ENCODE peak calls at places on chromosomes 3 and 15, in nine cellular contexts. One of them, this sample, is unnamed.

GRCh38 chr3:15903776-15904720 is 106.3 kb upstream of the ANKRD28 start:
- DNase-seq in NCI-H2029: no peak
- DNase-seq in RWPE1: no peak
- DNase-seq in left cardiac atrium: peak; percentile 64
- DNase-seq in activated CD4-positive, CD25-positive, alpha-beta regulatory T cell treated with anti-CD3 and anti-CD28 coated beads, Interleukin-2, amount 50 U/mL, for 16 hours: no peak
- DNase-seq in dorsolateral prefrontal cortex: no peak
- DNase-seq in AG09319: no peak
- DNase-seq in T-helper 2 cell: no peak
- DNase-seq in AML-193: no peak
- DNase-seq in this sample: peak; percentile 49

GRCh38 chr3:30289751-30290150 is 316.6 kb upstream of the TGFBR2 start:
- DNase-seq in NCI-H2029: no peak
- DNase-seq in RWPE1: no peak
- DNase-seq in left cardiac atrium: no peak
- DNase-seq in activated CD4-positive, CD25-positive, alpha-beta regulatory T cell treated with anti-CD3 and anti-CD28 coated beads, Interleukin-2, amount 50 U/mL, for 16 hours: no peak
- DNase-seq in dorsolateral prefrontal cortex: no peak
- DNase-seq in AG09319: no peak
- DNase-seq in T-helper 2 cell: no peak
- DNase-seq in AML-193: peak; percentile 83
- DNase-seq in this sample: no peak

GRCh38 chr15:49301562-49301961 is 121.5 kb upstream of the FGF7 start:
- DNase-seq in NCI-H2029: no peak
- DNase-seq in RWPE1: no peak
- DNase-seq in left cardiac atrium: no peak
- DNase-seq in activated CD4-positive, CD25-positive, alpha-beta regulatory T cell treated with anti-CD3 and anti-CD28 coated beads, Interleukin-2, amount 50 U/mL, for 16 hours: no peak
- DNase-seq in dorsolateral prefrontal cortex: no peak
- DNase-seq in AG09319: no peak
- DNase-seq in T-helper 2 cell: no peak
- DNase-seq in AML-193: no peak
- DNase-seq in this sample: no peak

GRCh38 chr3:46455231-46456115 is 9.2 kb downstream of the LTF start:
- DNase-seq in NCI-H2029: no peak
- DNase-seq in RWPE1: no peak
- DNase-seq in left cardiac atrium: no peak
- DNase-seq in activated CD4-positive, CD25-positive, alpha-beta regulatory T cell treated with anti-CD3 and anti-CD28 coated beads, Interleukin-2, amount 50 U/mL, for 16 hours: no peak
- DNase-seq in dorsolateral prefrontal cortex: no peak
- DNase-seq in AG09319: no peak
- DNase-seq in T-helper 2 cell: no peak
- DNase-seq in AML-193: no peak
- DNase-seq in this sample: no peak

GRCh38 chr3:133418361-133418760 is 18.5 kb downstream of the BFSP2 start:
- DNase-seq in NCI-H2029: no peak
- DNase-seq in RWPE1: no peak
- DNase-seq in left cardiac atrium: no peak
- DNase-seq in activated CD4-positive, CD25-positive, alpha-beta regulatory T cell treated with anti-CD3 and anti-CD28 coated beads, Interleukin-2, amount 50 U/mL, for 16 hours: no peak
- DNase-seq in dorsolateral prefrontal cortex: no peak
- DNase-seq in AG09319: no peak
- DNase-seq in T-helper 2 cell: no peak
- DNase-seq in AML-193: no peak
- DNase-seq in this sample: no peak

GRCh38 chr3:172189987-172190603 is 150.7 kb downstream of the FNDC3B start:
- DNase-seq in NCI-H2029: no peak
- DNase-seq in RWPE1: no peak
- DNase-seq in left cardiac atrium: no peak
- DNase-seq in activated CD4-positive, CD25-positive, alpha-beta regulatory T cell treated with anti-CD3 and anti-CD28 coated beads, Interleukin-2, amount 50 U/mL, for 16 hours: no peak
- DNase-seq in dorsolateral prefrontal cortex: no peak
- DNase-seq in AG09319: no peak
- DNase-seq in T-helper 2 cell: no peak
- DNase-seq in AML-193: no peak
- DNase-seq in this sample: no peak

GRCh38 chr3:44160818-44161217 is 80.9 kb upstream of the TOPAZ1 start:
- DNase-seq in NCI-H2029: no peak
- DNase-seq in RWPE1: no peak
- DNase-seq in left cardiac atrium: no peak
- DNase-seq in activated CD4-positive, CD25-positive, alpha-beta regulatory T cell treated with anti-CD3 and anti-CD28 coated beads, Interleukin-2, amount 50 U/mL, for 16 hours: no peak
- DNase-seq in dorsolateral prefrontal cortex: no peak
- DNase-seq in AG09319: no peak
- DNase-seq in T-helper 2 cell: no peak
- DNase-seq in AML-193: no peak
- DNase-seq in this sample: no peak

GRCh38 chr3:9934235-9934621 is 594 bp downstream of the CRELD1 start:
- DNase-seq in NCI-H2029: no peak
- DNase-seq in RWPE1: no peak
- DNase-seq in left cardiac atrium: no peak
- DNase-seq in activated CD4-positive, CD25-positive, alpha-beta regulatory T cell treated with anti-CD3 and anti-CD28 coated beads, Interleukin-2, amount 50 U/mL, for 16 hours: no peak
- DNase-seq in dorsolateral prefrontal cortex: no peak
- DNase-seq in AG09319: no peak
- DNase-seq in T-helper 2 cell: no peak
- DNase-seq in AML-193: no peak
- DNase-seq in this sample: no peak

GRCh38 chr3:103644450-103644849 is 1209.6 kb downstream of the ZPLD1 start:
- DNase-seq in NCI-H2029: no peak
- DNase-seq in RWPE1: no peak
- DNase-seq in left cardiac atrium: no peak
- DNase-seq in activated CD4-positive, CD25-positive, alpha-beta regulatory T cell treated with anti-CD3 and anti-CD28 coated beads, Interleukin-2, amount 50 U/mL, for 16 hours: no peak
- DNase-seq in dorsolateral prefrontal cortex: no peak
- DNase-seq in AG09319: no peak
- DNase-seq in T-helper 2 cell: no peak
- DNase-seq in AML-193: no peak
- DNase-seq in this sample: no peak

GRCh38 chr15:92733934-92734521 is 78.5 kb upstream of the FAM174B start:
- DNase-seq in NCI-H2029: no peak
- DNase-seq in RWPE1: no peak
- DNase-seq in left cardiac atrium: peak; percentile 31
- DNase-seq in activated CD4-positive, CD25-positive, alpha-beta regulatory T cell treated with anti-CD3 and anti-CD28 coated beads, Interleukin-2, amount 50 U/mL, for 16 hours: no peak
- DNase-seq in dorsolateral prefrontal cortex: peak; percentile 61
- DNase-seq in AG09319: no peak
- DNase-seq in T-helper 2 cell: no peak
- DNase-seq in AML-193: no peak
- DNase-seq in this sample: peak; percentile 71

GRCh38 chr3:62193586-62194345 is 179.6 kb downstream of the FEZF2 start:
- DNase-seq in NCI-H2029: no peak
- DNase-seq in RWPE1: no peak
- DNase-seq in left cardiac atrium: no peak
- DNase-seq in activated CD4-positive, CD25-positive, alpha-beta regulatory T cell treated with anti-CD3 and anti-CD28 coated beads, Interleukin-2, amount 50 U/mL, for 16 hours: no peak
- DNase-seq in dorsolateral prefrontal cortex: no peak
- DNase-seq in AG09319: no peak
- DNase-seq in T-helper 2 cell: no peak
- DNase-seq in AML-193: no peak
- DNase-seq in this sample: no peak